ENCODE peak calls at places on chromosomes 1 and 21, in six cellular contexts. W, D, B, K, E and J are unnamed samples.

GRCh38 chr1:170765712-170766330 is 101.9 kb downstream of the PRRX1 start:
- DNase-seq in K (no peak), W (peak; percentile 70), B (peak; percentile 70), E (no peak), D (no peak), J (peak; percentile 24)

GRCh38 chr1:67752306-67752705 is 67.3 kb downstream of the GADD45A start:
- DNase-seq in W (no peak), B (peak; percentile 26), D (no peak), K (no peak), E (no peak), J (no peak)

GRCh38 chr1:206704239-206704638 is 19.5 kb downstream of the MAPKAPK2 start:
- DNase-seq in K (no peak), D (no peak), W (no peak), E (no peak), B (no peak), J (no peak)

GRCh38 chr1:227082999-227083746 is 143.1 kb downstream of the COQ8A start:
- DNase-seq in D (no peak), E (no peak), K (no peak), W (no peak), B (no peak), J (no peak)

GRCh38 chr1:53559854-53560571 is 100.8 kb downstream of the DMRTB1 start:
- DNase-seq in B (no peak), K (no peak), D (no peak), E (no peak), W (no peak), J (no peak)

GRCh38 chr21:27077501-27077900 is 110.6 kb upstream of the ADAMTS5 start:
- DNase-seq in K (no peak), B (no peak), D (peak; percentile 2), E (no peak), W (peak; percentile 64), J (no peak)

GRCh38 chr1:7868085-7868780 is 15.4 kb upstream of the UTS2 start:
- DNase-seq in B (no peak), D (no peak), W (no peak), E (no peak), K (no peak), J (no peak)

GRCh38 chr1:225653463-225654276 is 747 bp upstream of the ENAH start:
- DNase-seq in B (peak; percentile 79), W (peak; percentile 89), K (peak; percentile 76), E (peak; percentile 68), D (no peak), J (peak; percentile 80)

GRCh38 chr21:23887709-23888303 is 1719.5 kb downstream of the MRPL39 start:
- DNase-seq in D (no peak), B (no peak), K (no peak), E (no peak), W (no peak), J (no peak)

GRCh38 chr1:199759268-199759724 is 268.2 kb upstream of the NR5A2 start:
- DNase-seq in E (no peak), B (peak; percentile 27), D (no peak), K (no peak), W (peak; percentile 29), J (peak; percentile 10)

GRCh38 chr21:30623362-30623761 is 2.9 kb downstream of the KRTAP20-4 start:
- DNase-seq in E (no peak), D (no peak), W (no peak), K (no peak), B (no peak), J (no peak)

DNA sequence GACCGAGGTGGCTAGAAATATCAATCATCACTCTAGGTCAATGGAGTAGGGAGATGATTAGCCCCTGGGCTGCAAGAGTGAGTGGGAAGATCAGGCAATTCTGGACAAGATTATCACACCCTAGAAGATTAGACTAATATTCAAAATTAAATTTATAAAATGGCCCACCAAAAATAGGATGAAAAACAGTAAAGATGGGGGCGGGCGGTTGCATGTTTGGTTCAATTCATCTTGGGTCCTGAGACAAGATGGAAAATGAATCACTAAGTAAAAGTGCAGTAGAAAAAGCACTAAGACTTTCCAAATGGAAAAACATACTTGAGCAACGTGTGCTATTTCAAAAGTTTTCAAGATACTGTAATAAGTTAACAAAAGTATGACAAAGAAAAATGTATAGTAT is 41.3 kb upstream of the LRRC8D start:
- DNase-seq in K (no peak), E (no peak), B (no peak), W (no peak), D (no peak), J (no peak)
- H3K4me3 ChIP-seq in K (no peak overlapping the region), E (no peak overlapping the region), B (no peak overlapping the region), W (no peak overlapping the region), D (no peak overlapping the region), J (no peak overlapping the region)

GRCh38 chr1:51321924-51322280 is 8.5 kb downstream of the TTC39A start:
- DNase-seq in B (no peak), K (no peak), D (no peak), W (no peak), E (no peak), J (no peak)

GRCh38 chr1:51322417-51323101 is 7.8 kb downstream of the TTC39A start:
- DNase-seq in B (no peak), D (no peak), K (no peak), E (no peak), W (no peak), J (no peak)

GRCh38 chr1:51324271-51325010 is 5.9 kb downstream of the TTC39A start:
- DNase-seq in B (no peak), D (no peak), W (no peak), K (no peak), E (peak; percentile 66), J (no peak)

GRCh38 chr1:51325391-51325790 is 5.0 kb downstream of the TTC39A start:
- DNase-seq in B (no peak), K (no peak), E (no peak), D (no peak), W (no peak), J (no peak)

GRCh38 chr1:51323778-51324177 is 6.6 kb downstream of the TTC39A start:
- DNase-seq in E (no peak), B (no peak), K (no peak), D (no peak), W (no peak), J (no peak)
- H3K27me3 ChIP-seq in E (no peaks in the 10 kb centered on the region), B (no peaks in the 10 kb centered on the region), K (no peaks in the 10 kb centered on the region), D (no peaks in the 10 kb centered on the region), W (no peaks in the 10 kb centered on the region), J (no peaks in the 10 kb centered on the region)

GRCh38 chr1:34162852-34163766 is 1.9 kb downstream of the CSMD2 start:
- DNase-seq in W (peak; percentile 99), B (peak; percentile 86), D (no peak), E (peak; percentile 49), K (no peak), J (peak; percentile 61)
- H3K4me3 ChIP-seq in W (peak overlapping the region; percentile 89), B (peak overlapping the region; percentile 39), D (no peak overlapping the region), E (peak overlapping the region; percentile 6), K (peak overlapping the region; percentile 66), J (peak overlapping the region; percentile 15)

GRCh38 chr1:119007343-119007671 is 19.2 kb upstream of the TBX15 start:
- DNase-seq in E (no peak), B (no peak), W (no peak), K (no peak), D (no peak), J (no peak)

GRCh38 chr1:119004781-119005180 is 16.6 kb upstream of the TBX15 start:
- DNase-seq in E (no peak), K (no peak), W (no peak), B (no peak), D (no peak), J (no peak)

GRCh38 chr1:119007672-119008482 is 19.7 kb upstream of the TBX15 start:
- DNase-seq in B (peak; percentile 19), E (peak; percentile 23), W (no peak), D (no peak), K (no peak), J (no peak)

GRCh38 chr1:119005870-119006405 is 17.8 kb upstream of the TBX15 start:
- DNase-seq in K (no peak), D (no peak), E (no peak), B (no peak), W (no peak), J (no peak)

DNA sequence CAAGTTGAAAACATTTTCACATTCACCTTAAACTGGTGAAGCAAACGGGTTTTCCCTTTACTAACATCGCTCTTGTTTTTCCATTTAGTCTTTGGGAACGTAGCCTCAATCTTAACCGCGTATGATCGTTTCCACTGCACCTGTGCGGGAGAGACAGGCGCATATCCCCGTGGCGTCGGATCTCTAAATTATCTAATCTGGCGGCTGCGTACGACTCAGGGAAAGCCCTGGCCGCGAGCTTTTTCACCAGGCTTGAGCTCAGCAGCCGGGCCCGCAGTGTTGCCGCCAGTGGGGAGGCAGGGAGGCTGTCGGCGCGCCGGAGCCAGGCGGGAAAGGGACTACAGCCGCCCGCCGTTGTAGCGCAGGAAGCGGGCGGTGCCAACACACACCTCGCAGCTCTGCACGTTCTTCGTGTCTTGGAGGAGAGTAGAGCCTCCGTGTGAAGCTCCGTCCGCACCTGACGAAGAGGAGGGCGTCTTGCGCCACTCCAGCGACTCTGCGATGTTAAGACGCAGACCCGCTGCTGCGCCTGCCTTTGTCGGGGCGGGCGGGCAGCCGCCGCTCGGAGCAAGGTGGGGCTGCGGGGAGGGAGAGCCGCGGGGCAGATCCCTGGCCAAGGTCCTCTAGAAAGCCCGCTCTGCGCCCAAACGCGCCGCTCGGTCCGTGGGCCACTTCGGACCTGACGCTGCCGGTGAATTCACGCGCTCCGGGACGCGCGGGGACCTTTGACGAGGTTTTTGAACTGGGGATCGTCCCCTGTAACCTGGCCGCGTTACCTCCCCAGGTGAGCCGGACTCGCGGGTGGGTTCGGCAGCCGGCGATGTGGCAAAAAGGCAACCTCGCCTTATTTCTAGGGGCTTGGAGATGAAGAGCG is 18.5 kb upstream of the TBX15 start:
- DNase-seq in W (no peak), B (peak; percentile 26), K (no peak), D (no peak), E (no peak), J (no peak)
- H3K27me3 ChIP-seq in W (peaks cover 7% of the 10 kb centered on the region), B (peaks cover 100% of the 10 kb centered on the region), K (peaks cover 3% of the 10 kb centered on the region), D (no peaks in the 10 kb centered on the region), E (peaks cover 28% of the 10 kb centered on the region), J (peaks cover 2% of the 10 kb centered on the region)

GRCh38 chr1:66339944-66340343 is 194.0 kb upstream of the SGIP1 start:
- DNase-seq in E (no peak), D (no peak), W (peak; percentile 38), B (peak; percentile 54), K (no peak), J (no peak)
- H3K4me3 ChIP-seq in E (no peak overlapping the region), D (no peak overlapping the region), W (peak overlapping the region; percentile 34), B (no peak overlapping the region), K (peak overlapping the region; percentile 20), J (no peak overlapping the region)

GRCh38 chr1:209404577-209404976 is 178.9 kb upstream of the CAMK1G start:
- DNase-seq in E (no peak), K (peak; percentile 54), B (peak; percentile 29), D (no peak), W (no peak), J (no peak)
- H3K27me3 ChIP-seq in E (no peaks in the 10 kb centered on the region), K (no peaks in the 10 kb centered on the region), B (no peaks in the 10 kb centered on the region), D (peaks cover 2% of the 10 kb centered on the region), W (no peaks in the 10 kb centered on the region), J (no peaks in the 10 kb centered on the region)

GRCh38 chr1:157819215-157819614 is 705 bp downstream of the FCRL1 start:
- DNase-seq in E (no peak), B (no peak), K (no peak), W (no peak), D (no peak), J (no peak)
- H3K4me3 ChIP-seq in E (no peak overlapping the region), B (no peak overlapping the region), K (no peak overlapping the region), W (no peak overlapping the region), D (no peak overlapping the region), J (no peak overlapping the region)